ENCODE peak calls at places on chromosomes 13 and 19, in eight cellular contexts. One of them, this sample, is unnamed.

GRCh38 chr19:33368074-33368864 is 5.2 kb upstream of the CEBPG start:
- DNase-seq in AG09309: no peak
- DNase-seq in foreskin fibroblast: peak; percentile 67
- DNase-seq in tibial nerve: no peak
- DNase-seq in AG04450: no peak
- DNase-seq in GM23248: peak; percentile 76
- DNase-seq in fibroblast of lung: peak; percentile 26
- DNase-seq in BE2C: no peak
- DNase-seq in this sample: no peak

GRCh38 chr13:72390909-72391308 is 336.5 kb downstream of the MZT1 start:
- DNase-seq in AG09309: no peak
- DNase-seq in foreskin fibroblast: no peak
- DNase-seq in tibial nerve: no peak
- DNase-seq in AG04450: no peak
- DNase-seq in GM23248: no peak
- DNase-seq in fibroblast of lung: no peak
- DNase-seq in BE2C: no peak
- DNase-seq in this sample: no peak

GRCh38 chr13:94520001-94520400 is 40.5 kb upstream of the DCT start:
- DNase-seq in AG09309: no peak
- DNase-seq in foreskin fibroblast: no peak
- DNase-seq in tibial nerve: no peak
- DNase-seq in AG04450: no peak
- DNase-seq in GM23248: no peak
- DNase-seq in fibroblast of lung: no peak
- DNase-seq in BE2C: no peak
- DNase-seq in this sample: no peak

GRCh38 chr13:93318538-93318937 is 91.9 kb downstream of the GPC6 start:
- DNase-seq in AG09309: no peak
- DNase-seq in foreskin fibroblast: no peak
- DNase-seq in tibial nerve: no peak
- DNase-seq in AG04450: no peak
- DNase-seq in GM23248: peak; percentile 42
- DNase-seq in fibroblast of lung: peak; percentile 38
- DNase-seq in BE2C: no peak
- DNase-seq in this sample: no peak

GRCh38 chr13:113489549-113490495 is 689 bp downstream of the DCUN1D2 start:
- DNase-seq in AG09309: no peak
- DNase-seq in foreskin fibroblast: peak; percentile 41
- DNase-seq in tibial nerve: no peak
- DNase-seq in AG04450: no peak
- DNase-seq in GM23248: peak; percentile 79
- DNase-seq in fibroblast of lung: peak; percentile 44
- DNase-seq in BE2C: peak; percentile 42
- DNase-seq in this sample: no peak

GRCh38 chr13:29849071-29849541 is 1.3 kb downstream of the UBL3 start:
- DNase-seq in AG09309: no peak
- DNase-seq in foreskin fibroblast: no peak
- DNase-seq in tibial nerve: no peak
- DNase-seq in AG04450: no peak
- DNase-seq in GM23248: peak; percentile 61
- DNase-seq in fibroblast of lung: peak; percentile 36
- DNase-seq in BE2C: no peak
- DNase-seq in this sample: no peak

GRCh38 chr13:76696370-76696769 is 189.8 kb downstream of the KCTD12 start:
- DNase-seq in AG09309: no peak
- DNase-seq in foreskin fibroblast: no peak
- DNase-seq in tibial nerve: no peak
- DNase-seq in AG04450: no peak
- DNase-seq in GM23248: peak; percentile 52
- DNase-seq in fibroblast of lung: no peak
- DNase-seq in BE2C: peak; percentile 39
- DNase-seq in this sample: no peak

GRCh38 chr13:73618275-73618865 is 515.8 kb downstream of the KLF12 start:
- DNase-seq in AG09309: no peak
- DNase-seq in foreskin fibroblast: no peak
- DNase-seq in tibial nerve: no peak
- DNase-seq in AG04450: no peak
- DNase-seq in GM23248: no peak
- DNase-seq in fibroblast of lung: no peak
- DNase-seq in BE2C: no peak
- DNase-seq in this sample: no peak

GRCh38 chr13:30872685-30873443 is 33.2 kb upstream of the MEDAG start:
- DNase-seq in AG09309: no peak
- DNase-seq in foreskin fibroblast: peak; percentile 68
- DNase-seq in tibial nerve: no peak
- DNase-seq in AG04450: peak; percentile 71
- DNase-seq in GM23248: peak; percentile 95
- DNase-seq in fibroblast of lung: peak; percentile 84
- DNase-seq in BE2C: peak; percentile 43
- DNase-seq in this sample: peak; percentile 66

GRCh38 chr13:29849731-29850212 is 645 bp downstream of the UBL3 start:
- DNase-seq in AG09309: no peak
- DNase-seq in foreskin fibroblast: peak; percentile 51
- DNase-seq in tibial nerve: no peak
- DNase-seq in AG04450: no peak
- DNase-seq in GM23248: peak; percentile 91
- DNase-seq in fibroblast of lung: peak; percentile 46
- DNase-seq in BE2C: peak; percentile 68
- DNase-seq in this sample: no peak

GRCh38 chr13:59247166-59247565 is 916.6 kb downstream of the DIAPH3 start:
- DNase-seq in AG09309: no peak
- DNase-seq in foreskin fibroblast: no peak
- DNase-seq in tibial nerve: no peak
- DNase-seq in AG04450: no peak
- DNase-seq in GM23248: no peak
- DNase-seq in fibroblast of lung: no peak
- DNase-seq in BE2C: peak; percentile 88
- DNase-seq in this sample: no peak

GRCh38 chr19:29690842-29691241 is 24.2 kb downstream of the C19orf12 start:
- DNase-seq in AG09309: no peak
- DNase-seq in foreskin fibroblast: no peak
- DNase-seq in tibial nerve: no peak
- DNase-seq in AG04450: no peak
- DNase-seq in GM23248: peak; percentile 65
- DNase-seq in fibroblast of lung: peak; percentile 66
- DNase-seq in BE2C: peak; percentile 37
- DNase-seq in this sample: no peak

GRCh38 chr13:113860051-113860471 is 3.8 kb downstream of the GAS6 start:
- DNase-seq in AG09309: no peak
- DNase-seq in foreskin fibroblast: no peak
- DNase-seq in tibial nerve: no peak
- DNase-seq in AG04450: no peak
- DNase-seq in GM23248: no peak
- DNase-seq in fibroblast of lung: no peak
- DNase-seq in BE2C: no peak
- DNase-seq in this sample: no peak

GRCh38 chr13:75715598-75716523 is 79.7 kb downstream of the LMO7 start:
- DNase-seq in AG09309: no peak
- DNase-seq in foreskin fibroblast: no peak
- DNase-seq in tibial nerve: no peak
- DNase-seq in AG04450: no peak
- DNase-seq in GM23248: no peak
- DNase-seq in fibroblast of lung: peak; percentile 39
- DNase-seq in BE2C: no peak
- DNase-seq in this sample: no peak

GRCh38 chr13:57632276-57633140 is 964 bp downstream of the PCDH17 start:
- DNase-seq in AG09309: no peak
- DNase-seq in foreskin fibroblast: no peak
- DNase-seq in tibial nerve: no peak
- DNase-seq in AG04450: no peak
- DNase-seq in GM23248: no peak
- DNase-seq in fibroblast of lung: peak; percentile 31
- DNase-seq in BE2C: peak; percentile 40
- DNase-seq in this sample: no peak

GRCh38 chr19:13070425-13071140 is 32.1 kb downstream of the LYL1 start:
- DNase-seq in AG09309: no peak
- DNase-seq in foreskin fibroblast: no peak
- DNase-seq in tibial nerve: no peak
- DNase-seq in AG04450: no peak
- DNase-seq in GM23248: no peak
- DNase-seq in fibroblast of lung: no peak
- DNase-seq in BE2C: no peak
- DNase-seq in this sample: no peak
- H3K4me3 ChIP-seq in AG09309: no peak overlapping the region
- H3K4me3 ChIP-seq in foreskin fibroblast: no peak overlapping the region
- H3K4me3 ChIP-seq in tibial nerve: no peak overlapping the region
- H3K4me3 ChIP-seq in AG04450: no peak overlapping the region
- H3K4me3 ChIP-seq in GM23248: no peak overlapping the region
- H3K4me3 ChIP-seq in fibroblast of lung: no peak overlapping the region
- H3K4me3 ChIP-seq in BE2C: no peak overlapping the region
- H3K4me3 ChIP-seq in this sample: no peak overlapping the region

GRCh38 chr19:6740589-6741348 is 1.3 kb downstream of the TRIP10 start:
- DNase-seq in AG09309: no peak
- DNase-seq in foreskin fibroblast: no peak
- DNase-seq in tibial nerve: no peak
- DNase-seq in AG04450: no peak
- DNase-seq in GM23248: peak; percentile 51
- DNase-seq in fibroblast of lung: peak; percentile 18
- DNase-seq in BE2C: no peak
- DNase-seq in this sample: no peak
- H3K4me3 ChIP-seq in AG09309: peak overlapping the region; percentile 69
- H3K4me3 ChIP-seq in foreskin fibroblast: peak overlapping the region; percentile 85
- H3K4me3 ChIP-seq in tibial nerve: peak overlapping the region; percentile 86
- H3K4me3 ChIP-seq in AG04450: peak overlapping the region; percentile 82
- H3K4me3 ChIP-seq in GM23248: peak overlapping the region; percentile 94
- H3K4me3 ChIP-seq in fibroblast of lung: peak overlapping the region; percentile 81
- H3K4me3 ChIP-seq in BE2C: peak overlapping the region; percentile 62
- H3K4me3 ChIP-seq in this sample: peak overlapping the region; percentile 83

DNA sequence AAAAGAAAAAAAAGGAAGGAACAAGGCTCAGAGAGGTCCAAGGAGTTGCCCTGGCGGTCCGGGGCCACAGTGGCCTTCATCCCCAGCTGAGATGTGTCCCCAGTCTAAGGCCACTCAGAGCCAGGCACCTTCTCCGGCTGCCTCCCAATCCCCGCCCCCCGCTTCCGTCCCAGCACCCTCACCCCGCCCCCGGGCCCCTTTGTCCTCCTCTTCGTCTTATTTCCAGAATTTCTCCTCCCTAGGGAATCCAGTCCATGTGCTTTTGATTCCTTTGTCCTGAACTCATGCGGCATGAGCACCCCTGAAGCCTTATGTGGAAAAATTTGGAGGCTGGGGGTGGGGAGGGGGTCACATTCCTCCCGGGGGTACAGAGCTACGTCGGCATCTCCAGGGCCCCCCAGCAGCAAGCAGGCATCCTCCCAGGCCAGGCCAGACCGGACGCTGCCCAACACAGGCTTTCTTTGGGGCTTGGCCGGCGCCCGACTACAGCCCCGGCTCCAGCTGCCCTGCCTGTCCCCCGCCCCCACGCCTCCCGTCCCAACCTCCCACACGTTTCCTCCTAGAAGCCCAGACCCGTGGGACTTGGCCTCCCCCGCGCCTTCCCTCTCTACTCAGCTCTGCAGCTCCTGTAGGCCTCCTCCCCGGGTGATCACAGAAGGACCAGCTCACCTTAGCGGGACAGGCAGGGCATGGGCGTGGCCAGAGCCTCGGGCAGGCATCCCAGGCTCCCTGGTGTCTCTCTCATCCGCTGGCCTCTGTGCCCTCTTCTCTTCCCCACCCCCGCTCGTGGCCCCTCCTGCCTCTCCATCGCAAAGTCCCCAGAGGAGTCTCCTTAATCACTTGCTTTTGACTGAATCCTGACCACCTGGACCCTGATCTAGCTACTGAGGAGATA is 17.8 kb upstream of the ADGRE5 start:
- DNase-seq in AG09309: no peak
- DNase-seq in foreskin fibroblast: peak; percentile 48
- DNase-seq in tibial nerve: no peak
- DNase-seq in AG04450: no peak
- DNase-seq in GM23248: peak; percentile 77
- DNase-seq in fibroblast of lung: peak; percentile 60
- DNase-seq in BE2C: peak; percentile 76
- DNase-seq in this sample: no peak
- H3K4me3 ChIP-seq in AG09309: no peak overlapping the region
- H3K4me3 ChIP-seq in foreskin fibroblast: peak overlapping the region; percentile 16
- H3K4me3 ChIP-seq in tibial nerve: peak overlapping the region; percentile 5
- H3K4me3 ChIP-seq in AG04450: peak overlapping the region; percentile 41
- H3K4me3 ChIP-seq in GM23248: peak overlapping the region; percentile 56
- H3K4me3 ChIP-seq in fibroblast of lung: peak overlapping the region; percentile 3
- H3K4me3 ChIP-seq in BE2C: peak overlapping the region; percentile 49
- H3K4me3 ChIP-seq in this sample: peak overlapping the region; percentile 35

GRCh38 chr13:51997641-51998330 is 13.5 kb downstream of the ATP7B start:
- DNase-seq in AG09309: no peak
- DNase-seq in foreskin fibroblast: no peak
- DNase-seq in tibial nerve: no peak
- DNase-seq in AG04450: no peak
- DNase-seq in GM23248: no peak
- DNase-seq in fibroblast of lung: no peak
- DNase-seq in BE2C: no peak
- DNase-seq in this sample: no peak

GRCh38 chr13:51996660-51997059 is 14.6 kb downstream of the ATP7B start:
- DNase-seq in AG09309: no peak
- DNase-seq in foreskin fibroblast: no peak
- DNase-seq in tibial nerve: no peak
- DNase-seq in AG04450: no peak
- DNase-seq in GM23248: no peak
- DNase-seq in fibroblast of lung: no peak
- DNase-seq in BE2C: no peak
- DNase-seq in this sample: no peak

GRCh38 chr13:51999525-51999924 is 11.7 kb downstream of the ATP7B start:
- DNase-seq in AG09309: no peak
- DNase-seq in foreskin fibroblast: no peak
- DNase-seq in tibial nerve: no peak
- DNase-seq in AG04450: no peak
- DNase-seq in GM23248: peak; percentile 25
- DNase-seq in fibroblast of lung: peak; percentile 15
- DNase-seq in BE2C: no peak
- DNase-seq in this sample: no peak

GRCh38 chr13:51998723-51999471 is 12.4 kb downstream of the ATP7B start:
- DNase-seq in AG09309: no peak
- DNase-seq in foreskin fibroblast: no peak
- DNase-seq in tibial nerve: no peak
- DNase-seq in AG04450: no peak
- DNase-seq in GM23248: no peak
- DNase-seq in fibroblast of lung: no peak
- DNase-seq in BE2C: no peak
- DNase-seq in this sample: no peak

DNA sequence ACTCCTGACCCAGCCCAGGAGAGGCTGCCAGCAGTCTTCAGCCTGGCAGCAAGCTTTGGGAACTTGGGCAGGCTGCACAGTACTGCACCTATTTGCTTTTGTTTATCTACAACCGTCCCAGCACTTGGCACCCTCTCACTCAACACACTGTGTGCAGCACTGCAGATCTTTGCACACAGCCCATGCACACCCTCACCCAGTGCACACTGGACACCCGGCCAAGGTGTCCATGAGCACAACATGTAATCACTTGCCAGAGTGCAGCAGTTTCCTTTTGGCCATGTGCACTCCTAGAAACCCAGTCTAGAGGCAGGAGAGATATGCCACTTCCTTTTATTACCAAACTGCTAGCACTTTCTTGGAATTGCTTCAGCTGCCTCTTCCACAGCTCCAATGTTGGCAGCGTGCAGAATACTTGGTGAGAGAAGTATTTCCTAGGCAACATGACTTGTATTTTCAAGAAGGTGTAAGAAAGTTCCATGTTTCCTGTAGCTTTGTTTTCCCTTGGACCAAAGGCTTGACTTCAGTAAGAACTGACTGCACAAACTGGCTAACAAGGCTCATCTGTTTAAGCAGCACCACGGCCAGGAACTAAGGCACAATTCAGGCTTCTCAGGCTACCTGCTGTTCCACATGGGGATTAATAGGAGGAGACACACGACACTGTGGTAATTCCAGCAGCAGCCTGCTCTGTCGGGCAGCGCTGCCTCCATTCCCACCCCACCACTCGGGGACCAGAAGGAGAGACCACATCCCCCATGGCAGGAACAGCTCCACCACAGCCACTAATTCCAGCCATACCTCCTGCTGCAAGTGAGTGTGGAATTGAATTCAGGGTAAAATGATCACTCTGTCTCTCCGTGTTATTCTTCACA is 15.3 kb downstream of the ATP7B start:
- DNase-seq in AG09309: peak; percentile 7
- DNase-seq in foreskin fibroblast: no peak
- DNase-seq in tibial nerve: no peak
- DNase-seq in AG04450: no peak
- DNase-seq in GM23248: no peak
- DNase-seq in fibroblast of lung: peak; percentile 19
- DNase-seq in BE2C: no peak
- DNase-seq in this sample: no peak
- H3K4me3 ChIP-seq in AG09309: no peak overlapping the region
- H3K4me3 ChIP-seq in foreskin fibroblast: no peak overlapping the region
- H3K4me3 ChIP-seq in tibial nerve: no peak overlapping the region
- H3K4me3 ChIP-seq in AG04450: no peak overlapping the region
- H3K4me3 ChIP-seq in GM23248: no peak overlapping the region
- H3K4me3 ChIP-seq in fibroblast of lung: no peak overlapping the region
- H3K4me3 ChIP-seq in BE2C: no peak overlapping the region
- H3K4me3 ChIP-seq in this sample: no peak overlapping the region

This sample was measured in BJ.